ENCODE peak calls at places on chromosome 11, in eight cellular contexts. F, G, U, J, K, S, Y and B are unnamed samples.

GRCh38 chr11:19259487-19260345 is 19.0 kb upstream of the E2F8 start:
- DNase-seq in F (peak; percentile 33), G (peak; percentile 49), U (peak; percentile 60), J (peak; percentile 17), K (peak; percentile 76), S (peak; percentile 75), Y (peak; percentile 39), B (peak; percentile 80)

GRCh38 chr11:19093976-19094375 is 23.0 kb upstream of the ZDHHC13 start:
- DNase-seq in F (no peak), G (no peak), U (no peak), J (no peak), K (peak; percentile 83), S (peak; percentile 26), Y (peak; percentile 74), B (no peak)

GRCh38 chr11:61120865-61121831 is 18.9 kb downstream of the CD5 start:
- DNase-seq in F (no peak), G (no peak), U (no peak), J (no peak), K (peak; percentile 60), S (peak; percentile 60), Y (no peak), B (peak; percentile 59)

GRCh38 chr11:64868904-64869570 is 9.4 kb downstream of the EHD1 start:
- DNase-seq in F (no peak), G (peak; percentile 68), U (no peak), J (no peak), K (peak; percentile 92), S (peak; percentile 92), Y (peak; percentile 99), B (no peak)

GRCh38 chr11:69635804-69636511 is 5.0 kb upstream of the CCND1 start:
- DNase-seq in F (no peak), G (no peak), U (no peak), J (no peak), K (no peak), S (no peak), Y (no peak), B (no peak)

GRCh38 chr11:2542406-2542805 is 97.6 kb downstream of the KCNQ1 start:
- DNase-seq in F (no peak), G (no peak), U (no peak), J (no peak), K (no peak), S (no peak), Y (no peak), B (no peak)

GRCh38 chr11:72405009-72405408 is 29.3 kb downstream of the CLPB start:
- DNase-seq in F (no peak), G (no peak), U (no peak), J (no peak), K (no peak), S (no peak), Y (no peak), B (peak; percentile 49)

GRCh38 chr11:123194308-123195181 is 503 bp downstream of the CLMP start:
- DNase-seq in F (no peak), G (no peak), U (no peak), J (no peak), K (peak; percentile 64), S (peak; percentile 70), Y (peak; percentile 39), B (no peak)

GRCh38 chr11:83078269-83078668 is 6.6 kb upstream of the RAB30 start:
- DNase-seq in F (no peak), G (no peak), U (no peak), J (no peak), K (no peak), S (no peak), Y (no peak), B (no peak)

GRCh38 chr11:36266767-36267166 is 22.5 kb downstream of the COMMD9 start:
- DNase-seq in F (no peak), G (no peak), U (no peak), J (no peak), K (no peak), S (peak; percentile 22), Y (no peak), B (no peak)

GRCh38 chr11:101797335-101797734 is 117.5 kb upstream of the CEP126 start:
- DNase-seq in F (no peak), G (no peak), U (no peak), J (no peak), K (peak; percentile 20), S (peak; percentile 51), Y (peak; percentile 85), B (no peak)

GRCh38 chr11:10379433-10379832 is 74.6 kb downstream of the ADM start:
- DNase-seq in F (no peak), G (no peak), U (no peak), J (no peak), K (no peak), S (peak; percentile 88), Y (no peak), B (no peak)

GRCh38 chr11:111635706-111636045 is 33.4 kb downstream of the SIK2 start:
- DNase-seq in F (peak; percentile 29), G (no peak), U (no peak), J (no peak), K (peak; percentile 78), S (peak; percentile 49), Y (peak; percentile 79), B (peak; percentile 53)

GRCh38 chr11:126433989-126434949 is 78.8 kb downstream of the ST3GAL4 start:
- DNase-seq in F (no peak), G (no peak), U (no peak), J (no peak), K (no peak), S (no peak), Y (no peak), B (no peak)

GRCh38 chr11:82775736-82776346 is 42.2 kb upstream of the FAM181B start:
- DNase-seq in F (no peak), G (peak; percentile 35), U (no peak), J (no peak), K (peak; percentile 22), S (peak; percentile 62), Y (peak; percentile 61), B (no peak)

GRCh38 chr11:74310857-74311256 is 583 bp downstream of the P4HA3 start:
- DNase-seq in F (no peak), G (no peak), U (no peak), J (no peak), K (no peak), S (no peak), Y (no peak), B (no peak)

GRCh38 chr11:44893250-44894216 is 57.1 kb downstream of the TP53I11 start:
- DNase-seq in F (peak; percentile 21), G (no peak), U (no peak), J (no peak), K (peak; percentile 45), S (no peak), Y (no peak), B (no peak)

GRCh38 chr11:34052608-34053160 is 1.2 kb downstream of the CAPRIN1 start:
- DNase-seq in F (no peak), G (no peak), U (no peak), J (peak; percentile 26), K (peak; percentile 18), S (peak; percentile 54), Y (no peak), B (peak; percentile 26)